ENCODE peak calls at places on chromosome 22, in seven cellular contexts. Q is activated T-cell treated with anti-CD3 and anti-CD28 coated beads for 1 hour; S is fibroblast of lung; J is AG08395; I is Jurkat, Clone E6-1; H is stimulated activated CD4-positive, alpha-beta T cell treated with anti-CD3 and anti-CD28 coated beads, Interleukin-2, amount 100 ng/mL, for 48 hours; B is anterior cingulate cortex. W is an unnamed sample.

GRCh38 chr22:36606114-36606513 is 77.1 kb upstream of the EIF3D start:
- DNase-seq in Q (no peak), S (no peak), J (no peak), I (no peak), H (no peak), B (no peak), W (no peak)

GRCh38 chr22:46598224-46598623 is 22.0 kb upstream of the GRAMD4 start:
- DNase-seq in Q (no peak), S (no peak), J (no peak), I (no peak), H (no peak), B (no peak), W (no peak)

GRCh38 chr22:20779813-20780148 is 5.9 kb downstream of the SERPIND1 start:
- DNase-seq in Q (no peak), S (peak; percentile 82), J (no peak), I (no peak), H (no peak), B (no peak), W (no peak)

GRCh38 chr22:35727436-35727835 is 9.8 kb downstream of the APOL5 start:
- DNase-seq in Q (no peak), S (no peak), J (no peak), I (no peak), H (no peak), B (no peak), W (no peak)

GRCh38 chr22:36395922-36396321 is 8.2 kb upstream of the MYH9 start:
- DNase-seq in Q (no peak), S (peak; percentile 85), J (no peak), I (no peak), H (no peak), B (no peak), W (no peak)

GRCh38 chr22:38347944-38348750 is 30.9 kb upstream of the CSNK1E start:
- DNase-seq in Q (no peak), S (no peak), J (no peak), I (no peak), H (no peak), B (no peak), W (no peak)

GRCh38 chr22:44505796-44506354 is 7.8 kb upstream of the RTL6 start:
- DNase-seq in Q (no peak), S (no peak), J (no peak), I (peak; percentile 57), H (no peak), B (no peak), W (peak; percentile 44)

GRCh38 chr22:30246962-30247376 is 410 bp upstream of the LIF start:
- DNase-seq in Q (no peak), S (no peak), J (no peak), I (no peak), H (no peak), B (no peak), W (no peak)

GRCh38 chr22:41215926-41216325 is 10.8 kb downstream of the L3MBTL2 start:
- DNase-seq in Q (no peak), S (no peak), J (no peak), I (no peak), H (no peak), B (no peak), W (no peak)

GRCh38 chr22:20951932-20952380 is 15.1 kb upstream of the AIFM3 start:
- DNase-seq in Q (no peak), S (no peak), J (no peak), I (no peak), H (no peak), B (no peak), W (no peak)

GRCh38 chr22:19291218-19291579 is 320 bp downstream of the CLTCL1 start:
- DNase-seq in Q (peak; percentile 5), S (no peak), J (peak; percentile 33), I (no peak), H (peak; percentile 8), B (no peak), W (no peak)

GRCh38 chr22:29204617-29205183 is 996 bp upstream of the EMID1 start:
- DNase-seq in Q (no peak), S (no peak), J (no peak), I (no peak), H (no peak), B (no peak), W (no peak)

GRCh38 chr22:37370306-37370979 is 56.8 kb downstream of the ELFN2 start:
- DNase-seq in Q (no peak), S (no peak), J (no peak), I (no peak), H (no peak), B (no peak), W (no peak)

GRCh38 chr22:44449061-44449682 is 48.9 kb downstream of the RTL6 start:
- DNase-seq in Q (no peak), S (peak; percentile 93), J (peak; percentile 85), I (no peak), H (no peak), B (no peak), W (no peak)

GRCh38 chr22:32571764-32572163 is 97.2 kb downstream of the FBXO7 start:
- DNase-seq in Q (no peak), S (no peak), J (no peak), I (peak; percentile 25), H (no peak), B (no peak), W (no peak)

GRCh38 chr22:36068776-36069344 is 40.2 kb upstream of the RBFOX2 start:
- DNase-seq in Q (no peak), S (no peak), J (no peak), I (no peak), H (no peak), B (no peak), W (no peak)

GRCh38 chr22:17980013-17980510 is 44.3 kb downstream of the MICAL3 start:
- DNase-seq in Q (no peak), S (no peak), J (no peak), I (no peak), H (no peak), B (no peak), W (no peak)

GRCh38 chr22:47923011-47923427 is 1160.6 kb downstream of the TBC1D22A start:
- DNase-seq in Q (no peak), S (no peak), J (no peak), I (no peak), H (no peak), B (no peak), W (no peak)

GRCh38 chr22:49751968-49752597 is 75.6 kb downstream of the BRD1 start:
- DNase-seq in Q (no peak), S (no peak), J (no peak), I (no peak), H (no peak), B (no peak), W (no peak)

GRCh38 chr22:39254789-39255298 is 10.1 kb upstream of the PDGFB start:
- DNase-seq in Q (no peak), S (peak; percentile 68), J (peak; percentile 72), I (no peak), H (no peak), B (no peak), W (no peak)

GRCh38 chr22:33975841-33976240 is 55.6 kb upstream of the LARGE1 start:
- DNase-seq in Q (no peak), S (no peak), J (no peak), I (no peak), H (no peak), B (no peak), W (no peak)

GRCh38 chr22:20550851-20551744 is 43.7 kb downstream of the MED15 start:
- DNase-seq in Q (peak; percentile 38), S (peak; percentile 87), J (peak; percentile 92), I (no peak), H (peak; percentile 59), B (no peak), W (no peak)

GRCh38 chr22:27593378-27593777 is 208.2 kb downstream of the MN1 start:
- DNase-seq in Q (no peak), S (no peak), J (no peak), I (no peak), H (no peak), B (no peak), W (no peak)

GRCh38 chr22:41544671-41545476 is 604 bp upstream of the POLR3H start:
- DNase-seq in Q (no peak), S (no peak), J (no peak), I (no peak), H (no peak), B (no peak), W (no peak)

GRCh38 chr22:44312766-44313165 is at the start of gene SHISAL1:
- DNase-seq in Q (no peak), S (peak; percentile 74), J (no peak), I (no peak), H (no peak), B (no peak), W (no peak)

GRCh38 chr22:49307870-49308269 is 519.8 kb downstream of the BRD1 start:
- DNase-seq in Q (no peak), S (no peak), J (no peak), I (no peak), H (no peak), B (no peak), W (peak; percentile 74)

GRCh38 chr22:47001288-47001687 is 238.8 kb downstream of the TBC1D22A start:
- DNase-seq in Q (no peak), S (no peak), J (no peak), I (no peak), H (no peak), B (no peak), W (no peak)

GRCh38 chr22:30857103-30857502 is 111.5 kb downstream of the MORC2 start:
- DNase-seq in Q (no peak), S (no peak), J (no peak), I (no peak), H (no peak), B (no peak), W (no peak)

GRCh38 chr22:46260038-46260437 is 3.1 kb downstream of the PKDREJ start:
- DNase-seq in Q (no peak), S (no peak), J (no peak), I (no peak), H (no peak), B (no peak), W (no peak)

GRCh38 chr22:27624705-27625104 is 176.9 kb downstream of the MN1 start:
- DNase-seq in Q (no peak), S (peak; percentile 62), J (no peak), I (no peak), H (no peak), B (no peak), W (no peak)

GRCh38 chr22:25153961-25154685 is 45.5 kb upstream of the CRYBB3 start:
- DNase-seq in Q (no peak), S (peak; percentile 57), J (peak; percentile 66), I (no peak), H (no peak), B (peak; percentile 4), W (no peak)

GRCh38 chr22:40482391-40482790 is 112.0 kb downstream of the SGSM3 start:
- DNase-seq in Q (no peak), S (no peak), J (no peak), I (no peak), H (no peak), B (no peak), W (no peak)